ENCODE peak calls at places on chromosomes 6 and 20, in six cellular contexts. One of them, this sample, is unnamed.
A peak's percentile ranks its signal among the peaks of the same experiment; 100 is the strongest.

GRCh38 chr20:31803552-31804291 is 15.4 kb upstream of the MYLK2 start:
- DNase-seq in lower lobe of right lung: no peak
- DNase-seq in effector memory CD4-positive, alpha-beta T cell: no peak
- DNase-seq in IMR-90: no peak
- DNase-seq in colonic mucosa: no peak
- DNase-seq in aorta: no peak
- DNase-seq in this sample: no peak

GRCh38 chr6:73131706-73132105 is 93.6 kb downstream of the KHDC1L start:
- DNase-seq in lower lobe of right lung: no peak
- DNase-seq in effector memory CD4-positive, alpha-beta T cell: no peak
- DNase-seq in IMR-90: peak; percentile 29
- DNase-seq in colonic mucosa: no peak
- DNase-seq in aorta: no peak
- DNase-seq in this sample: no peak

GRCh38 chr6:107271208-107271790 is 156.0 kb upstream of the BEND3 start:
- DNase-seq in lower lobe of right lung: no peak
- DNase-seq in effector memory CD4-positive, alpha-beta T cell: no peak
- DNase-seq in IMR-90: no peak
- DNase-seq in colonic mucosa: no peak
- DNase-seq in aorta: no peak
- DNase-seq in this sample: no peak

GRCh38 chr6:81769834-81770233 is 17.4 kb upstream of the TENT5A start:
- DNase-seq in lower lobe of right lung: no peak
- DNase-seq in effector memory CD4-positive, alpha-beta T cell: no peak
- DNase-seq in IMR-90: peak; percentile 54
- DNase-seq in colonic mucosa: no peak
- DNase-seq in aorta: no peak
- DNase-seq in this sample: no peak

GRCh38 chr20:32153771-32154170 is 44.3 kb downstream of the TM9SF4 start:
- DNase-seq in lower lobe of right lung: no peak
- DNase-seq in effector memory CD4-positive, alpha-beta T cell: no peak
- DNase-seq in IMR-90: no peak
- DNase-seq in colonic mucosa: no peak
- DNase-seq in aorta: no peak
- DNase-seq in this sample: no peak

GRCh38 chr6:57127763-57128162 is 37.8 kb downstream of the ZNF451 start:
- DNase-seq in lower lobe of right lung: no peak
- DNase-seq in effector memory CD4-positive, alpha-beta T cell: no peak
- DNase-seq in IMR-90: no peak
- DNase-seq in colonic mucosa: no peak
- DNase-seq in aorta: no peak
- DNase-seq in this sample: no peak

GRCh38 chr6:52733172-52733571 is 30.1 kb downstream of the GSTA2 start:
- DNase-seq in lower lobe of right lung: no peak
- DNase-seq in effector memory CD4-positive, alpha-beta T cell: no peak
- DNase-seq in IMR-90: no peak
- DNase-seq in colonic mucosa: no peak
- DNase-seq in aorta: no peak
- DNase-seq in this sample: no peak

GRCh38 chr6:47634210-47635047 is 64.0 kb upstream of the ADGRF4 start:
- DNase-seq in lower lobe of right lung: no peak
- DNase-seq in effector memory CD4-positive, alpha-beta T cell: no peak
- DNase-seq in IMR-90: no peak
- DNase-seq in colonic mucosa: peak; percentile 79
- DNase-seq in aorta: no peak
- DNase-seq in this sample: no peak

GRCh38 chr6:161181136-161181535 is 92.7 kb downstream of the AGPAT4 start:
- DNase-seq in lower lobe of right lung: no peak
- DNase-seq in effector memory CD4-positive, alpha-beta T cell: no peak
- DNase-seq in IMR-90: no peak
- DNase-seq in colonic mucosa: no peak
- DNase-seq in aorta: no peak
- DNase-seq in this sample: no peak

GRCh38 chr6:92538296-92538695 is 881.1 kb downstream of the EPHA7 start:
- DNase-seq in lower lobe of right lung: no peak
- DNase-seq in effector memory CD4-positive, alpha-beta T cell: no peak
- DNase-seq in IMR-90: no peak
- DNase-seq in colonic mucosa: no peak
- DNase-seq in aorta: no peak
- DNase-seq in this sample: no peak

GRCh38 chr20:44395183-44395962 is 39.9 kb downstream of the HNF4A start:
- DNase-seq in lower lobe of right lung: no peak
- DNase-seq in effector memory CD4-positive, alpha-beta T cell: no peak
- DNase-seq in IMR-90: no peak
- DNase-seq in colonic mucosa: no peak
- DNase-seq in aorta: no peak
- DNase-seq in this sample: no peak

GRCh38 chr20:36399147-36399968 is 93.2 kb downstream of the DLGAP4 start:
- DNase-seq in lower lobe of right lung: no peak
- DNase-seq in effector memory CD4-positive, alpha-beta T cell: no peak
- DNase-seq in IMR-90: peak; percentile 11
- DNase-seq in colonic mucosa: peak; percentile 20
- DNase-seq in aorta: no peak
- DNase-seq in this sample: no peak

GRCh38 chr6:117498159-117498558 is 15.7 kb downstream of the DCBLD1 start:
- DNase-seq in lower lobe of right lung: no peak
- DNase-seq in effector memory CD4-positive, alpha-beta T cell: no peak
- DNase-seq in IMR-90: peak; percentile 87
- DNase-seq in colonic mucosa: no peak
- DNase-seq in aorta: no peak
- DNase-seq in this sample: no peak

GRCh38 chr20:17648306-17648646 is 33.8 kb downstream of the RRBP1 start:
- DNase-seq in lower lobe of right lung: peak; percentile 86
- DNase-seq in effector memory CD4-positive, alpha-beta T cell: no peak
- DNase-seq in IMR-90: no peak
- DNase-seq in colonic mucosa: no peak
- DNase-seq in aorta: peak; percentile 81
- DNase-seq in this sample: peak; percentile 25

GRCh38 chr6:67393356-67393755 is 1241.7 kb upstream of the ADGRB3 start:
- DNase-seq in lower lobe of right lung: no peak
- DNase-seq in effector memory CD4-positive, alpha-beta T cell: no peak
- DNase-seq in IMR-90: no peak
- DNase-seq in colonic mucosa: no peak
- DNase-seq in aorta: no peak
- DNase-seq in this sample: no peak

GRCh38 chr20:62899633-62900051 is 26.7 kb downstream of the DIDO1 start:
- DNase-seq in lower lobe of right lung: peak; percentile 37
- DNase-seq in effector memory CD4-positive, alpha-beta T cell: no peak
- DNase-seq in IMR-90: no peak
- DNase-seq in colonic mucosa: no peak
- DNase-seq in aorta: peak; percentile 35
- DNase-seq in this sample: no peak
- H3K27ac ChIP-seq in lower lobe of right lung: no peak overlapping the region
- H3K27ac ChIP-seq in effector memory CD4-positive, alpha-beta T cell: no peak overlapping the region
- H3K27ac ChIP-seq in IMR-90: no peak overlapping the region
- H3K27ac ChIP-seq in colonic mucosa: no peak overlapping the region
- H3K27ac ChIP-seq in aorta: no peak overlapping the region
- H3K27ac ChIP-seq in this sample: no peak overlapping the region

DNA sequence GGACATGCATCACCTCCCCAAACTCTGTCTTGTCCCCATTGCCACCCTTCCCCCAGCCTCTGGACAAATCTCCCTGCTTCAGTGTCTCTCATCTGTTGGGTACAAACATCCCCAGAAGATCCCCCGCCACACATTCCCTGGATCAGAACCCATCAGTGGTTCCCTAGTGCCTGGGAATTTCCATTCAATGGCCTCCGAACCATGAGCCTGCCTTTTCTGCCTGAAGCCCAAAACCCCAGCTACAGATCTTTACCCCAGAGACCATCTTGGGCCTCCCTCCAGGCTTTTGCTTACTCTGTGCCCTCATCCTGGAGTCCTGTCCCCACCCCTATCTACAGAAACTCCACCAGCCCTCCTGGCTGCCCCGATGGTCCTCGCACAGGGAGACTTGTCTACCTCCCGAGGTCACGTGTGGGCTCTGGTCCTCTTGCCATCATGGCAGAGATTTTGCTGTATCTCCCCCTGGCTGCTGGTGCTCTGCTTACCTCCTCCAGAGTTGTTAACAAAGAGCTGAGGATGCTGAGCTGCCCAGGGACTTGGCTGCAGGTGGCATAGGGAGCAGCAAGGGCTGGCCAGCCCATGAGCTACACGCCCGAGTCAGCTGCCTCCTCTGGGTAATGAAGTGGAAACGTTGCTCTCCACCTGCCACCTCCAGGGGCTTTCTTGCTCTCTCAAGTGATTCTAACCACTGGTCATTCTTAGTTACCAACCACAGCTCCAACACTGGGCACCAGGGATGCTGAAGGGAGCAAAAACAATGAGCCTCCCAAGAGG is 78.3 kb downstream of the CDH26 start:
- DNase-seq in lower lobe of right lung: no peak
- DNase-seq in effector memory CD4-positive, alpha-beta T cell: no peak
- DNase-seq in IMR-90: no peak
- DNase-seq in colonic mucosa: no peak
- DNase-seq in aorta: peak; percentile 37
- DNase-seq in this sample: no peak
- H3K4me3 ChIP-seq in lower lobe of right lung: no peak overlapping the region
- H3K4me3 ChIP-seq in effector memory CD4-positive, alpha-beta T cell: no peak overlapping the region
- H3K4me3 ChIP-seq in IMR-90: no peak overlapping the region
- H3K4me3 ChIP-seq in colonic mucosa: no peak overlapping the region
- H3K4me3 ChIP-seq in aorta: no peak overlapping the region
- H3K4me3 ChIP-seq in this sample: no peak overlapping the region

DNA sequence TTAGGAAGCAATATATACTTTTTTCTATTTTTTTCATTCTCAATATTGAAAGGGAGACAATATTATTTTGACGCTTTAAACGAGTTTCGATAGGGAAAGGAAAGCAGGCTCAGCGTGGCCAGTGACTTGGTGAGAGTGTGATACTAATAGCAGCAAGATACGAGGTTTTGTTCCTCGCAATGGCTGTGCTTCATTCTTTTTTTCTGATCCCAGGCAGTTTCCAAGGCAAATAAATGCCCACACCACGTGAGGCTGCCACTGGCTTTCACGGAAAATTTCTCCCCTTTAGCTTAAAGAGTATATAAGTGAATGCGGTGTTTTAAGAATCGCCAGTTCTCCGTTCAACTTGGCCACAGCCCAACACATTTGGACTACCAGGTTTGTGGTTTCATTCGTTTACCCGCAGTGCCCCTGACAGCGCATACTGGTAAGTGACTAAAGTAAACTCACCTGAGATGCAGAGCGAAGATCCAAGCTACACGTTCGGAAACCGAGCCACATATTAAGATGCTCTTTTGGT is 196.4 kb upstream of the ZNF184 start:
- DNase-seq in lower lobe of right lung: no peak
- DNase-seq in effector memory CD4-positive, alpha-beta T cell: no peak
- DNase-seq in IMR-90: no peak
- DNase-seq in colonic mucosa: no peak
- DNase-seq in aorta: no peak
- DNase-seq in this sample: no peak
- H3K27me3 ChIP-seq in lower lobe of right lung: peaks cover 94% of the 10 kb centered on the region
- H3K27me3 ChIP-seq in effector memory CD4-positive, alpha-beta T cell: peaks cover 73% of the 10 kb centered on the region
- H3K27me3 ChIP-seq in IMR-90: no peaks in the 10 kb centered on the region
- H3K27me3 ChIP-seq in colonic mucosa: peaks cover 49% of the 10 kb centered on the region
- H3K27me3 ChIP-seq in aorta: no peaks in the 10 kb centered on the region
- H3K27me3 ChIP-seq in this sample: peaks cover 4% of the 10 kb centered on the region

DNA sequence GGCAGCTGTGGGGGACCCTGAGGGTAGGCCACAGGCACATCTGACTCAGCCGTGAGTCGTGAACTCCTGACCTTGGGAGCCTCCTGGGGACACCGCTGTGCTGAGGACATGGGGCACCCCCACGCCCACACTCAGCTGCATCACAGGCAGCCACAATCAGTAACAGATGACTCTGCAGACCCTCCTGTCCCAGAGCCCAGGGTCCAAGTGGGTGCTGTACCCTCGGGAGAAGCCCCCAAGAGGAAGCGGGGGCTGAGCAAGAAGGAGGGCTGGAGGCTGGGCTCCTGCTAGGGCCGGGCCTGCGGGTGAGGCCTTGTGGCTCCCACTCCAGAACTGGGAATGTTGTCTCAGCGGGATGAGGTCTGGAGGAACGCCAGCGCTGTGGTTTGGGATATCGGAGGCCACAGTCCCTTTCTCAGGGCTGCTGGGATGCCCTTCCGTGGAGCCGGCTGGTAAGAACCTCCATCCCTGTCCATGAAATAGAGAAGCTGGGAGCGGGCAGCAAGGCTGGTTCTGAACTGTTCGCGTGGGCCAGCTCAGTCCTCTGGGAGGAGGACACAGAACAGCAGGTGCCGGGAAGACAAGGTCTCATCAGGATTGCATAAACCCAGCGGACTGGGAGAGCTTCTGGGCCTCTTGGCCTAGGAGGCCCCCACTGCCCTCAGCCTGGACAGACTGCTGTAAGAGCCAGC is 3.1 kb upstream of the LAMA5 start:
- DNase-seq in lower lobe of right lung: no peak
- DNase-seq in effector memory CD4-positive, alpha-beta T cell: no peak
- DNase-seq in IMR-90: peak; percentile 79
- DNase-seq in colonic mucosa: no peak
- DNase-seq in aorta: no peak
- DNase-seq in this sample: no peak
- H3K27ac ChIP-seq in lower lobe of right lung: peak overlapping the region; percentile 37
- H3K27ac ChIP-seq in effector memory CD4-positive, alpha-beta T cell: no peak overlapping the region
- H3K27ac ChIP-seq in IMR-90: peak overlapping the region; percentile 51
- H3K27ac ChIP-seq in colonic mucosa: peak overlapping the region; percentile 28
- H3K27ac ChIP-seq in aorta: no peak overlapping the region
- H3K27ac ChIP-seq in this sample: no peak overlapping the region

GRCh38 chr6:15430947-15431405 is 185.1 kb downstream of the JARID2 start:
- DNase-seq in lower lobe of right lung: no peak
- DNase-seq in effector memory CD4-positive, alpha-beta T cell: no peak
- DNase-seq in IMR-90: no peak
- DNase-seq in colonic mucosa: no peak
- DNase-seq in aorta: no peak
- DNase-seq in this sample: no peak
- H3K4me3 ChIP-seq in lower lobe of right lung: no peak overlapping the region
- H3K4me3 ChIP-seq in effector memory CD4-positive, alpha-beta T cell: no peak overlapping the region
- H3K4me3 ChIP-seq in IMR-90: no peak overlapping the region
- H3K4me3 ChIP-seq in colonic mucosa: no peak overlapping the region
- H3K4me3 ChIP-seq in aorta: no peak overlapping the region
- H3K4me3 ChIP-seq in this sample: no peak overlapping the region

This sample was measured in dorsolateral prefrontal cortex.